ENCODE peak calls at places on chromosomes 13 and 19, in four cellular contexts. H, E, F and N are unnamed samples.

GRCh38 chr13:20359335-20359734 is 127.2 kb upstream of the GJB6 start:
- DNase-seq in F (no peak), E (no peak), H (no peak), N (no peak)

GRCh38 chr19:46009530-46010510 is 13.0 kb downstream of the PGLYRP1 start:
- DNase-seq in F (peak), E (no peak), H (no peak), N (peak)

GRCh38 chr13:106612688-106613087 is 44.8 kb upstream of the ARGLU1 start:
- DNase-seq in E (no peak), H (no peak), F (no peak), N (no peak)

GRCh38 chr19:45478454-45479238 is 10.8 kb downstream of the FOSB start:
- DNase-seq in H (peak), F (peak), E (peak), N (peak)

GRCh38 chr13:41017744-41018582 is 1.2 kb downstream of the ELF1 start:
- DNase-seq in E (no peak), H (no peak), F (no peak), N (no peak)

GRCh38 chr19:15790096-15790495 is 2.6 kb downstream of the OR10H5 start:
- DNase-seq in F (no peak), H (no peak), E (no peak), N (no peak)

GRCh38 chr13:111429064-111429558 is 108.7 kb downstream of the TEX29 start:
- DNase-seq in F (no peak), H (no peak), E (no peak), N (no peak)

GRCh38 chr13:51246411-51247298 is 24.5 kb downstream of the FAM124A start:
- DNase-seq in F (peak), H (no peak), E (no peak), N (peak)

GRCh38 chr13:73945871-73946270 is 188.3 kb downstream of the KLF12 start:
- DNase-seq in H (no peak), E (no peak), F (peak), N (peak)

GRCh38 chr13:51600703-51601102 is 16.4 kb downstream of the WDFY2 start:
- DNase-seq in F (no peak), H (no peak), E (no peak), N (no peak)

GRCh38 chr13:44331912-44332840 is 41.4 kb upstream of the SERP2 start:
- DNase-seq in F (peak), H (peak), E (no peak), N (peak)

GRCh38 chr19:10036601-10037071 is 23.4 kb downstream of the RDH8 start:
- DNase-seq in E (no peak), H (no peak), F (no peak), N (no peak)

GRCh38 chr13:48776396-48776795 is 122.7 kb downstream of the CYSLTR2 start:
- DNase-seq in F (no peak), H (no peak), E (no peak), N (no peak)

GRCh38 chr13:99018418-99019180 is 40.7 kb upstream of the DOCK9 start:
- DNase-seq in E (no peak), H (no peak), F (no peak), N (no peak)

GRCh38 chr19:54209748-54210494 is 9.3 kb downstream of the RPS9 start:
- DNase-seq in F (peak), H (peak), E (peak), N (peak)

GRCh38 chr19:39304701-39305571 is 8.7 kb downstream of the IFNL1 start:
- DNase-seq in E (no peak), F (no peak), H (no peak), N (no peak)

GRCh38 chr19:55147408-55148251 is 1.4 kb downstream of the TNNT1 start:
- DNase-seq in H (no peak), F (no peak), E (no peak), N (no peak)

GRCh38 chr13:75339635-75340374 is 142.2 kb downstream of the TBC1D4 start:
- DNase-seq in H (no peak), E (no peak), F (no peak), N (no peak)

GRCh38 chr19:11949201-11949600 is 15.6 kb upstream of the ZNF763 start:
- DNase-seq in F (no peak), H (no peak), E (no peak), N (no peak)

GRCh38 chr13:24460256-24460655 is 52.3 kb downstream of the PARP4 start:
- DNase-seq in E (no peak), F (no peak), H (no peak), N (no peak)

GRCh38 chr19:17289489-17289888 is 7.8 kb downstream of the ANKLE1 start:
- DNase-seq in F (no peak), E (peak), H (no peak), N (no peak)

GRCh38 chr19:45881909-45882528 is 3.9 kb downstream of the IRF2BP1 start:
- DNase-seq in F (no peak), H (no peak), E (no peak), N (no peak)